ENCODE peak calls at places on chromosomes 5 and 9, in ten cellular contexts. X is foreskin fibroblast; V is NCI-H1417; P is fibroblast of the conjunctiva; B is T-cell; E is right atrium auricular region; U is SK-N-SH; L is activated CD4-positive, alpha-beta T cell treated with anti-CD3 and anti-CD28 coated beads, Interleukin-2, amount 10 ng/mL, durations not matched to agents 7 days and 5 days; T is activated gamma-delta T cell treated with Interleukin-2 at 50 U/mL for 16 hours; N is SK-N-DZ. J is an unnamed sample.

GRCh38 chr5:65663804-65664521 is 39.1 kb downstream of the SHLD3 start:
- DNase-seq in L (no peak), E (no peak), T (no peak), U (peak), P (no peak), N (no peak), V (no peak), X (no peak), B (no peak), J (no peak)

GRCh38 chr5:57841671-57842375 is 359.2 kb upstream of the ACTBL2 start:
- DNase-seq in X (peak), B (no peak), N (no peak), U (no peak), T (no peak), V (no peak), L (no peak), P (peak), E (no peak), J (no peak)

GRCh38 chr9:38432922-38433510 is 8.8 kb upstream of the IGFBPL1 start:
- DNase-seq in U (peak), P (peak), T (no peak), B (no peak), X (peak), L (no peak), E (peak), V (peak), N (peak), J (no peak)

GRCh38 chr5:180084638-180085561 is 13.3 kb upstream of the RNF130 start:
- DNase-seq in U (peak), N (peak), T (no peak), E (peak), V (peak), P (no peak), L (no peak), B (no peak), X (no peak), J (no peak)

GRCh38 chr5:59358497-59358896 is 535.0 kb downstream of the PDE4D start:
- DNase-seq in P (peak), V (no peak), U (peak), T (no peak), B (no peak), N (peak), E (no peak), X (no peak), L (no peak), J (no peak)

GRCh38 chr9:98764351-98764750 is 32.0 kb downstream of the ANKS6 start:
- DNase-seq in L (no peak), P (no peak), T (no peak), V (no peak), X (no peak), N (no peak), B (no peak), E (no peak), U (no peak), J (no peak)

GRCh38 chr5:138334867-138335447 is 3.1 kb upstream of the FAM53C start:
- DNase-seq in B (no peak), X (no peak), V (no peak), U (no peak), L (no peak), N (no peak), T (no peak), P (no peak), E (no peak), J (no peak)

GRCh38 chr5:159906957-159907356 is 9.3 kb upstream of the ADRA1B start:
- DNase-seq in N (no peak), V (no peak), E (no peak), X (no peak), U (no peak), P (no peak), B (no peak), L (no peak), T (no peak), J (no peak)

GRCh38 chr5:133455681-133456080 is 156.7 kb downstream of the FSTL4 start:
- DNase-seq in E (no peak), U (no peak), B (no peak), V (no peak), X (no peak), N (no peak), T (no peak), P (no peak), L (no peak), J (no peak)

GRCh38 chr5:129460121-129460950 is at the start of gene ADAMTS19:
- DNase-seq in N (peak), P (peak), X (peak), T (no peak), E (no peak), L (no peak), V (peak), B (no peak), U (peak), J (no peak)

GRCh38 chr9:13444272-13444608 is 164.7 kb upstream of the MPDZ start:
- DNase-seq in T (no peak), V (no peak), E (no peak), X (no peak), L (no peak), N (no peak), B (no peak), P (no peak), U (no peak), J (no peak)

GRCh38 chr5:176559683-176560082 is 10.5 kb downstream of the CDHR2 start:
- DNase-seq in X (no peak), B (no peak), V (no peak), N (no peak), P (no peak), T (peak), U (no peak), L (peak), E (no peak), J (no peak)